ENCODE peak calls at places on chromosomes 11 and 22, in ten cellular contexts. D, X, O, R, T, S, A, Z, Q and G are unnamed samples.

GRCh38 chr11:36149538-36150242 is 139.5 kb downstream of the COMMD9 start:
- DNase-seq in D (peak), X (peak), O (peak), R (peak), T (peak), S (peak), A (peak), Z (peak), Q (peak), G (peak)

GRCh38 chr11:117523680-117524079 is 196.0 kb downstream of the CEP164 start:
- DNase-seq in D (peak), X (no peak), O (no peak), R (no peak), T (no peak), S (no peak), A (no peak), Z (no peak), Q (no peak), G (peak)

GRCh38 chr11:557328-558132 is 3.0 kb downstream of the LMNTD2 start:
- DNase-seq in D (no peak), X (peak), O (no peak), R (no peak), T (no peak), S (no peak), A (no peak), Z (no peak), Q (no peak), G (no peak)

GRCh38 chr11:26335903-26336302 is 4.0 kb downstream of the ANO3 start:
- DNase-seq in D (no peak), X (no peak), O (no peak), R (no peak), T (no peak), S (no peak), A (no peak), Z (no peak), Q (no peak), G (no peak)

GRCh38 chr11:62627718-62628117 is 5.9 kb upstream of the B3GAT3 start:
- DNase-seq in D (no peak), X (no peak), O (no peak), R (no peak), T (no peak), S (no peak), A (no peak), Z (peak), Q (no peak), G (no peak)

GRCh38 chr11:57597461-57597892 is at the start of gene SERPING1:
- DNase-seq in D (no peak), X (peak), O (peak), R (peak), T (no peak), S (peak), A (peak), Z (no peak), Q (peak), G (no peak)

GRCh38 chr11:128294685-128295079 is 292.7 kb downstream of the ETS1 start:
- DNase-seq in D (peak), X (no peak), O (no peak), R (no peak), T (no peak), S (no peak), A (no peak), Z (no peak), Q (no peak), G (no peak)

GRCh38 chr11:65867284-65868071 is 5.1 kb downstream of the EFEMP2 start:
- DNase-seq in D (no peak), X (no peak), O (no peak), R (no peak), T (no peak), S (no peak), A (peak), Z (no peak), Q (no peak), G (no peak)

GRCh38 chr11:62416596-62416995 is 2.2 kb upstream of the SCGB1A1 start:
- DNase-seq in D (no peak), X (no peak), O (no peak), R (no peak), T (no peak), S (no peak), A (no peak), Z (no peak), Q (no peak), G (no peak)

GRCh38 chr11:27416568-27417176 is 53.7 kb upstream of the CCDC34 start:
- DNase-seq in D (no peak), X (no peak), O (no peak), R (no peak), T (no peak), S (peak), A (no peak), Z (no peak), Q (no peak), G (no peak)

GRCh38 chr11:59706518-59707285 is 6.9 kb downstream of the OR10V1 start:
- DNase-seq in D (peak), X (no peak), O (peak), R (no peak), T (peak), S (no peak), A (no peak), Z (peak), Q (no peak), G (peak)

GRCh38 chr11:102929966-102930365 is 25.6 kb downstream of the MMP13 start:
- DNase-seq in D (no peak), X (no peak), O (no peak), R (no peak), T (no peak), S (no peak), A (no peak), Z (no peak), Q (no peak), G (no peak)

GRCh38 chr11:61919113-61919840 is 1.9 kb upstream of the RAB3IL1 start:
- DNase-seq in D (no peak), X (no peak), O (no peak), R (no peak), T (no peak), S (no peak), A (no peak), Z (no peak), Q (no peak), G (no peak)

GRCh38 chr11:70824590-70825300 is 426.4 kb downstream of the CTTN start:
- DNase-seq in D (no peak), X (no peak), O (no peak), R (no peak), T (no peak), S (no peak), A (no peak), Z (no peak), Q (no peak), G (no peak)

GRCh38 chr11:14012836-14013235 is 50.3 kb downstream of the SPON1 start:
- DNase-seq in D (peak), X (no peak), O (no peak), R (no peak), T (no peak), S (no peak), A (no peak), Z (no peak), Q (no peak), G (peak)

GRCh38 chr11:59783632-59784090 is 26.9 kb downstream of the MRPL16 start:
- DNase-seq in D (no peak), X (no peak), O (no peak), R (no peak), T (no peak), S (no peak), A (no peak), Z (no peak), Q (no peak), G (no peak)

GRCh38 chr11:129787518-129787917 is 28.1 kb upstream of the TMEM45B start:
- DNase-seq in D (no peak), X (no peak), O (no peak), R (no peak), T (no peak), S (no peak), A (no peak), Z (no peak), Q (no peak), G (no peak)

GRCh38 chr11:79419120-79419519 is 21.7 kb downstream of the TENM4 start:
- DNase-seq in D (peak), X (no peak), O (no peak), R (peak), T (peak), S (no peak), A (no peak), Z (peak), Q (no peak), G (peak)

GRCh38 chr11:72150882-72151281 is 15.4 kb downstream of the FOLR3 start:
- DNase-seq in D (no peak), X (no peak), O (no peak), R (no peak), T (no peak), S (no peak), A (no peak), Z (no peak), Q (no peak), G (no peak)

GRCh38 chr22:36466258-36466657 is 15.2 kb downstream of the TXN2 start:
- DNase-seq in D (no peak), X (no peak), O (no peak), R (no peak), T (no peak), S (no peak), A (no peak), Z (no peak), Q (no peak), G (no peak)
- TF ChIP-seq POLR2A in D (no peak), X (no peak), O (no peak), R (no peak), T (no peak), S (no peak), A (no peak), Z (no peak), Q (no peak), G (no peak)

GRCh38 chr22:31861226-31861840 is 83.0 kb upstream of the YWHAH start:
- DNase-seq in D (peak), X (no peak), O (no peak), R (no peak), T (no peak), S (no peak), A (no peak), Z (no peak), Q (no peak), G (no peak)

GRCh38 chr22:31853736-31854500 is 90.4 kb upstream of the YWHAH start:
- DNase-seq in D (peak), X (no peak), O (no peak), R (no peak), T (no peak), S (no peak), A (no peak), Z (no peak), Q (no peak), G (no peak)

GRCh38 chr22:31852691-31853370 is 91.5 kb upstream of the YWHAH start:
- DNase-seq in D (peak), X (no peak), O (no peak), R (no peak), T (no peak), S (no peak), A (no peak), Z (no peak), Q (no peak), G (no peak)

GRCh38 chr22:31857247-31857646 is 87.1 kb upstream of the YWHAH start:
- DNase-seq in D (no peak), X (no peak), O (peak), R (no peak), T (no peak), S (no peak), A (no peak), Z (no peak), Q (no peak), G (no peak)
- TF ChIP-seq POLR2A in D (no peak), X (no peak), O (no peak), R (no peak), T (no peak), S (no peak), A (no peak), Z (no peak), Q (no peak), G (no peak)

GRCh38 chr11:131248588-131248987 is 121.8 kb upstream of the NTM start:
- DNase-seq in D (no peak), X (no peak), O (no peak), R (no peak), T (no peak), S (no peak), A (no peak), Z (no peak), Q (no peak), G (no peak)
- TF ChIP-seq POLR2A in D (no peak), X (no peak), O (no peak), R (no peak), T (no peak), S (no peak), A (no peak), Z (no peak), Q (no peak), G (no peak)

DNA sequence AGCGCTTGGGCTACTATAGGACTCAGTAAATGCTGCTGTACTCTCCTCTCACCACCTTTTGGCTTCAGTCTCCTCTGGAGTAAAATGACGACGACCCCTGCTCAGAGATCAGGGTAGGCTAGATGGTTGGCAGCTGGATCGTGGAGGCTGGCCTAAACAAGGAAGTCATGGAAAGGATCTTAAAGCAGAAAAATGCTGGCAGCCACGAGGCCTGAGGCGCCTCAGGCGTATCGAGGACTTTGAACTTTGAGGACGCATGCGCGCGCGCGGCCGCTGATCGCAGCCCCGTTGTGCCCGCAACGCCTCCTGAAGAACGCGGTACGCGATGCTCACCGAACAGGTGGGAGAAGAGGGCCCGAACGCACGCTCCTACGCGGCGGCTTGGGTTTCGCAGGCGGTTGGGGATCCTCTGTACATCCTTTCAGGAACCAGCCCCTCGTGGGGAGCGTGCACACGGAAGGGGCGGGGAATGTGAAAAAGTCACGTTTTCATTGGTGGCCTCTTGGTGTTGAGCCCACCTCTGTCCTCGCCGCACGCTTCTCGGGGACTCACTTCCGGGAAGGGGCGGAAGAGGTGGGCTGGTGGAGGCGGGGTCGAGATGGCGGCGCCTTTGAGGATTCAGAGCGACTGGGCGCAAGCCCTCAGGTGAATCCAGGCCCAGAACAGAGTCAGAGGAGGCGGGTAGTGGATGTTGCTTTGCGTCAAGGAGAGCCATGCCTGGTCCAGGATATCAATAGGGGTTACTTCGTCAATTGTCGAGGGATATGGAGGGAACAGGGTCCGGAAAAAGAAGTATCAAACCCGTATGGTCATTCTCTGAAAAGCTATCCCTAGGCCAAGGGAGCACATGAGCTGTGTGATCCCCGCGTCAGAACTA is at the start of the genes COA4 and PAAF1:
- DNase-seq in D (peak), X (peak), O (peak), R (peak), T (peak), S (peak), A (peak), Z (peak), Q (peak), G (peak)
- TF ChIP-seq POLR2A in D (peak), X (peak), O (peak), R (no peak), T (peak), S (peak), A (peak), Z (peak), Q (peak), G (peak)

DNA sequence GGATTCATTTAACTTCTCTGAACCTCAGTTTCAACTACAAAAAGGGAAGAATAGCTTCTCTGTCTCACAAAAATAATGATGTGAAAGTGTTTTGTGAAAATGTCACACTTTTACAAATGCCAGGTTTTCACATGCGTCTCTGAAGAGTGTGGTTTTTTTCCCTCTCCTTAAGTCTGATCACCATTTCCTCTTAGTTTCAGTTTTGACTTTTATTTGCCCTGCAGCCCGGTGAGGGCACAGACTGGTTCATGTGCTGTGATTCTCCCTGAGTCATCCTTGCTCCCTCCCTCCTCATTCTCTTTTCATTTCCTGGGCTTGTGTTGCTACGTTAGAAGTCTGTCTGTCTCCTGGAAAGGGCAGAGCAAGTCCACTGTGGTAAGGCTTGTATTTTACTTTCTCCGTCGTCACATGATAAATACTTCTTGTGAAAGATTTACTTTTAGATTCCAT is 67.8 kb downstream of the BID start:
- DNase-seq in D (peak), X (no peak), O (peak), R (peak), T (peak), S (peak), A (peak), Z (peak), Q (peak), G (peak)
- TF ChIP-seq POLR2A in D (peak), X (peak), O (no peak), R (peak), T (no peak), S (peak), A (no peak), Z (no peak), Q (peak), G (no peak)